ENCODE peak calls at places on chromosome 4, in four cellular contexts. B is psoas muscle, G is epithelial cell of esophagus, D is neural progenitor cell. J is an unnamed sample.

GRCh38 chr4:15779789-15780188 is 1.7 kb downstream of the CD38 start:
- DNase-seq in B (no peak), D (no peak), G (peak), J (no peak)

GRCh38 chr4:183636488-183636887 is 22.5 kb downstream of the RWDD4 start:
- DNase-seq in D (no peak), G (peak), B (no peak), J (no peak)

GRCh38 chr4:14257903-14258302 is 630.4 kb upstream of the BOD1L1 start:
- DNase-seq in D (no peak), G (no peak), B (no peak), J (no peak)

GRCh38 chr4:2441393-2442174 is 22.8 kb downstream of the CFAP99 start:
- DNase-seq in D (peak), B (peak), G (peak), J (no peak)

GRCh38 chr4:2304877-2305561 is 43.1 kb upstream of the MXD4 start:
- DNase-seq in D (no peak), B (no peak), G (no peak), J (no peak)

GRCh38 chr4:138910201-138910913 is 105.2 kb upstream of the NOCT start:
- DNase-seq in G (peak), D (no peak), B (no peak), J (no peak)

GRCh38 chr4:185201983-185202962 is 1.5 kb downstream of the CFAP97 start:
- DNase-seq in G (no peak), B (no peak), D (peak), J (no peak)

GRCh38 chr4:168124008-168124641 is 31.8 kb downstream of the ANXA10 start:
- DNase-seq in B (no peak), D (no peak), G (peak), J (peak)

GRCh38 chr4:155687380-155687982 is 20.8 kb downstream of the GUCY1A1 start:
- DNase-seq in B (no peak), D (no peak), G (no peak), J (no peak)

GRCh38 chr4:143358923-143359694 is 22.4 kb downstream of the GAB1 start:
- DNase-seq in D (no peak), B (no peak), G (peak), J (no peak)

GRCh38 chr4:157978680-157979361 is 194.0 kb downstream of the GASK1B start:
- DNase-seq in G (peak), D (peak), B (peak), J (no peak)

GRCh38 chr4:156596026-156596425 is 375.6 kb downstream of the PDGFC start:
- DNase-seq in B (no peak), G (no peak), D (no peak), J (no peak)

GRCh38 chr4:185137233-185137925 is 5.7 kb upstream of the SLC25A4 start:
- DNase-seq in D (no peak), G (no peak), B (no peak), J (no peak)

GRCh38 chr4:141121101-141121500 is 12.2 kb downstream of the RNF150 start:
- DNase-seq in D (no peak), B (no peak), G (no peak), J (no peak)

GRCh38 chr4:141016117-141016798 is 117.0 kb downstream of the RNF150 start:
- DNase-seq in D (no peak), B (no peak), G (peak), J (no peak)

GRCh38 chr4:162645381-162645780 is 481.6 kb upstream of the FSTL5 start:
- DNase-seq in D (peak), B (no peak), G (peak), J (no peak)

GRCh38 chr4:115154826-115155225 is 41.4 kb upstream of the NDST4 start:
- DNase-seq in B (no peak), D (peak), G (peak), J (no peak)

GRCh38 chr4:47499705-47500104 is 14.6 kb downstream of the ATP10D start:
- DNase-seq in G (no peak), B (no peak), D (no peak), J (peak)

GRCh38 chr4:141406237-141406636 is 185.5 kb downstream of the ZNF330 start:
- DNase-seq in D (no peak), B (no peak), G (no peak), J (no peak)

GRCh38 chr4:168803727-168804126 is 206.3 kb downstream of the CBR4 start:
- DNase-seq in D (peak), B (no peak), G (peak), J (peak)

GRCh38 chr4:98193459-98194105 is 50.3 kb upstream of the STPG2 start:
- DNase-seq in B (no peak), D (no peak), G (peak), J (no peak)

GRCh38 chr4:4364486-4365208 is 22.3 kb upstream of the NSG1 start:
- DNase-seq in G (no peak), B (no peak), D (no peak), J (no peak)

GRCh38 chr4:55931833-55932232 is 16.9 kb upstream of the CEP135 start:
- DNase-seq in B (no peak), G (no peak), D (no peak), J (no peak)

GRCh38 chr4:2063557-2064275 is 4.6 kb downstream of the NAT8L start:
- DNase-seq in B (no peak), G (no peak), D (no peak), J (no peak)

GRCh38 chr4:184536070-184536880 is 61.9 kb upstream of the IRF2 start:
- DNase-seq in B (no peak), D (no peak), G (peak), J (no peak)

GRCh38 chr4:106062452-106062875 is 167.2 kb downstream of the NPNT start:
- DNase-seq in D (no peak), B (no peak), G (peak), J (peak)

GRCh38 chr4:184983660-184984356 is 34.5 kb upstream of the HELT start:
- DNase-seq in G (peak), B (peak), D (peak), J (no peak)

GRCh38 chr4:93830090-93830818 is 1.7 kb downstream of the ATOH1 start:
- DNase-seq in D (peak), G (no peak), B (no peak), J (no peak)

GRCh38 chr4:184170996-184171395 is 46.7 kb downstream of the ENPP6 start:
- DNase-seq in G (peak), B (no peak), D (peak), J (no peak)

GRCh38 chr4:153759407-153760226 is at the start of gene RNF175:
- DNase-seq in D (peak), B (peak), G (no peak), J (no peak)

GRCh38 chr4:5751918-5752802 is 41.2 kb downstream of the EVC start:
- DNase-seq in B (no peak), G (peak), D (peak), J (no peak)

GRCh38 chr4:102172341-102172740 is 172.9 kb downstream of the SLC39A8 start:
- DNase-seq in D (peak), B (no peak), G (no peak), J (no peak)

GRCh38 chr4:13902141-13902540 is 274.6 kb upstream of the BOD1L1 start:
- DNase-seq in D (no peak), B (no peak), G (peak), J (no peak)

GRCh38 chr4:128782076-128782715 is 27.3 kb upstream of the JADE1 start:
- DNase-seq in D (peak), G (peak), B (peak), J (no peak)

GRCh38 chr4:64417974-64418373 is 8.7 kb upstream of the TECRL start:
- DNase-seq in G (peak), B (no peak), D (peak), J (no peak)

GRCh38 chr4:602559-602942 is 22.8 kb upstream of the PDE6B start:
- DNase-seq in G (peak), B (no peak), D (peak), J (no peak)

GRCh38 chr4:180947421-180947820 is 1295.8 kb upstream of the TENM3 start:
- DNase-seq in G (peak), D (peak), B (no peak), J (no peak)
- TF ChIP-seq CTCF in G (no peak), D (peak), B (no peak), J (no peak)

GRCh38 chr4:89681671-89682070 is 155.3 kb downstream of the SNCA start:
- DNase-seq in B (no peak), G (no peak), D (no peak), J (no peak)
- H3K4me3 ChIP-seq in B (no peak), G (peak), D (peak), J (no peak)

DNA sequence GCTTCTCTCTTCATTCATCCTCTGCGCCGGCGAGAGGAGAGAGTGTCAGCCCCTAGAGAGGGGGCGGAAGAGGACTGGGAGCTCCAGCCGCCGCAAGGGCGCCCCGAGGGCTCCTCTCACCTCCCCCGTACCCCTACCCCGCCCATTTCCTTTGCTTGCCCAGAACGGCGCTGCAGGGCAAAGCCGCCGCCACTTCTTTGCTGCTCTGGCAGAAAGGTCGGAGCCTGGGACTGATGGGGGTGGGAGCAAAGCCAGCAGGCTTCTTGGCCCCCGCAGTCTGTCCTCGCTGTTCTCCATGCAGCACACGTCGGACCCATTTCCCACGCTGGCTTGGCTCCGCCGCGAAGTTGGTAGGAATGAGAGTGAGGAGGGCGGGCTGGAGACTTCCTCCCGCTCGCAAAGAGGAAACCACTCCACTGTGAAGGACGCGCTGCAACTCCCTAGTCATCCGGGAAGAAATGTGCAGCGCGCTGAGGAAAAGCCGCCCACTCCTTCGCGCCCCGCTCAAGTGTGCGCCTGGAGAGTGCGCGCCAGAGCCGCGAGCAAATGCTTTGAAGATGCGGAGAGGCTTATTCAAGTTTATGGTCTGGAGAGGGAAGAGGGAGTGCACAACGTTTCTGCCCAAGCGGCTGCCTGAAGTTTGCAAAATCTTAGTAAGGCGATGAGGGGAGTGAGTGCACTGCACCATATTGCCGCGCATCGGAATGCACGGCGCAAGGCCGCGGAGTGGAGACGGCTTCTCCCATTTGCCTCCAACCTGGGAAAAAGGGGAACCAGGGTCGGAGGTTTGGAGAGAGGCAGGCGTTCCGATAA is 2.8 kb upstream of the PCDH7 start:
- DNase-seq in B (peak), G (peak), D (peak), J (no peak)
- TF ChIP-seq CTCF in B (no peak), G (no peak), D (no peak), J (no peak)

GRCh38 chr4:66062044-66062443 is 391.8 kb upstream of the EPHA5 start:
- DNase-seq in G (peak), B (no peak), D (no peak), J (no peak)
- H3K4me3 ChIP-seq in G (no peak), B (no peak), D (no peak), J (no peak)

J was measured in AG04449.